ENCODE peak calls at places on chromosomes 11 and 22, in four cellular contexts. L is astrocyte of the cerebellum, M is GM13977, U is cardiac muscle cell. B is an unnamed sample.

GRCh38 chr22:41725510-41726110 is 26.3 kb downstream of the MEI1 start:
- DNase-seq in L (no peak), M (no peak), U (no peak), B (no peak)

GRCh38 chr22:34950480-34950879 is 115.5 kb upstream of the ISX start:
- DNase-seq in L (no peak), M (no peak), U (peak), B (no peak)

GRCh38 chr11:10550988-10551657 is 10.1 kb upstream of the RNF141 start:
- DNase-seq in L (no peak), M (no peak), U (no peak), B (no peak)

GRCh38 chr22:30922151-30922611 is 46.4 kb downstream of the MORC2 start:
- DNase-seq in L (no peak), M (peak), U (no peak), B (no peak)

GRCh38 chr11:1298695-1299492 is 10.5 kb downstream of the TOLLIP start:
- DNase-seq in L (no peak), M (no peak), U (peak), B (peak)

GRCh38 chr22:29030016-29030617 is 31.5 kb downstream of the C22orf31 start:
- DNase-seq in L (peak), M (no peak), U (no peak), B (no peak)

GRCh38 chr11:45745065-45745811 is 59.7 kb upstream of the SLC35C1 start:
- DNase-seq in L (no peak), M (no peak), U (peak), B (no peak)

GRCh38 chr11:14567064-14567651 is 47.0 kb upstream of the PSMA1 start:
- DNase-seq in L (no peak), M (no peak), U (no peak), B (no peak)

GRCh38 chr11:67996622-67997459 is 7.1 kb downstream of the UNC93B1 start:
- DNase-seq in L (no peak), M (no peak), U (peak), B (no peak)

GRCh38 chr22:29073618-29074275 is 912 bp downstream of the KREMEN1 start:
- DNase-seq in L (no peak), M (no peak), U (peak), B (no peak)

GRCh38 chr11:46410021-46410420 is 18.4 kb upstream of the CHRM4 start:
- DNase-seq in L (no peak), M (no peak), U (no peak), B (no peak)

GRCh38 chr11:128021304-128022006 is 565.9 kb downstream of the ETS1 start:
- DNase-seq in L (no peak), M (no peak), U (peak), B (no peak)
- TF ChIP-seq CTCF in L (peak), M (no peak), U (peak), B (peak)

DNA sequence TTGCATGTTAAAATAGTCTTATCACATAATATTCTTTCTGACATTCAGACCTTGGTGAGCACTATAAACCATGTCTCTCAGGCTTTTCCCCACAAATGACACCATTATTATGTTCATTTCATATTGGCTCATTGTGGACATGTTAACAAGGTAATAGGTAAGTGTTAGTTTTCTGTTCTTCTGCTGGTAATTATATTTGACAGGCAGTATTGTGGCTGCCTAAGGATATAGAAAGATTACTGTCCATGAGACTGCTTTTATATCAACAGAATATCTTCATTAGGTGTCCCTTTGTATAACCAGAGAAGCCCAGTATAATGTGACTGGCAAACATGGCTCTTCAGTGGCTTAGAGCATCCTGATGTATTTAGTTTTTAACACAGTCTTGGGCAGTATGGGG is 590.7 kb downstream of the NELL1 start:
- DNase-seq in L (no peak), M (no peak), U (no peak), B (no peak)
- TF ChIP-seq CTCF in L (no peak), M (no peak), U (no peak), B (no peak)

DNA sequence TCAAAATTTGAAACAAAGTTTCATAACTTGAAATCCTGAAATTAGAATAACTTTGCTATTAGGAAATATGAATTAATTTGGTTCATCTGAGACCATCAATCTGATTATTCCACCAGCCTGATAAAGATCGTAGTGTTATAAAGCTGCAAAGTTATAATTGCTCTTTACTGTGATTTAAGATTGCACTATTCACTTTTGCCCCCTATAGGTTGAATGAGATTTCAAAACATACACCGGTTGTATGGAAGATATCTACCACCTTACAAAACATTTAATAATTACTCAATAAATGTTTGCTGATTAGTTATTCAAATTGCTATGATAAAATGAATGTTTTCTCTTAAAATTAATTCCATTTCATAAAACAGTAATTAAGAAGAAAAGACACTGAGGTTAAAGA is 26.1 kb downstream of the APIP start:
- DNase-seq in L (no peak), M (no peak), U (no peak), B (no peak)
- TF ChIP-seq CTCF in L (peak), M (peak), U (peak), B (peak)

GRCh38 chr11:65553301-65554001 is 4.7 kb downstream of the LTBP3 start:
- DNase-seq in L (no peak), M (no peak), U (no peak), B (no peak)

GRCh38 chr11:65554057-65554818 is 3.9 kb downstream of the LTBP3 start:
- DNase-seq in L (no peak), M (no peak), U (no peak), B (no peak)

GRCh38 chr11:65549088-65549487 is 9.1 kb downstream of the LTBP3 start:
- DNase-seq in L (no peak), M (no peak), U (no peak), B (no peak)

GRCh38 chr11:65552413-65552951 is 5.7 kb downstream of the LTBP3 start:
- DNase-seq in L (no peak), M (no peak), U (no peak), B (no peak)

DNA sequence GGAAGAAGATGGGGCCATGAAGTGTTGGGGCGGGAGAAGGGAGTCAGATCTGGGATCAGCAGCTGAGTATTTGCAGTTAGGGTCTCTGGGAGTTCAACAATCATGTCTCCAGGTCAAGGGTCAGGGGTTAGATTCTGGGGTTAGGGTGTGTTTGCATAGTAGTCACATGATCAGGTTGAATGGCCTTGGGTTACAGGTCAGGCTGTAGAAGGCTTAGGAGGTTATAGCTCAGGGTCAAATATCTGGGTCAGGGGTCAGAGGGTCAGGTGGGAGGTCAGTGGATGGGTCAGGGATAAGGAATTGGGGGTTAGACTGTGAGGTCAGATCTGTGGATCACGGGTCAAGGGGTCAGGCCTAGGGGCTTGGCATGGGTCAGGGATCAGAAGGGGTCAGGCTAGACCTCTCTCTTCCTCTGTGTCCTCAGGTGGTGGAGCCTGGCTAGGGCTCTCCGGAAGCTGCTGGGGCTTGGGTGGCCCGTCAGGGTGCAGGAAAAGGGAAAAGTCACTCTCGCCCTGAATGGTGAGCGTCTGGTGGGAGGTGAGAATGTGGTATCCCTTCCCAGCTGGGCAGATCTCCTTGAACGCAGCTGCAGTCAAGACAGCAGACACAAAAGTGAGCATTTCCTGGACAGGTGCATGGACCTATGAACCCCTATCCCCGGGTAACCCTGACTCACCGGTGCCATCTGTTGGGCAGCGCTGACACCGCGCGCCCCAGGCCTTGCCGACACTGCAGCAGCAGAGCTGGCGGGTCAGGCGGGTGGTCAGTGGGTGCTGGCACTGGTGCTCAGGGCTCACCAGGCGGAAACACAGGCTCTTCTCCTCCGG is 6.4 kb downstream of the LTBP3 start:
- DNase-seq in L (no peak), M (peak), U (peak), B (no peak)
- TF ChIP-seq CTCF in L (peak), M (peak), U (peak), B (peak)

GRCh38 chr11:72069200-72069599 is 11.1 kb downstream of the NUMA1 start:
- DNase-seq in L (no peak), M (no peak), U (no peak), B (no peak)

GRCh38 chr11:72066855-72067254 is 13.5 kb downstream of the NUMA1 start:
- DNase-seq in L (no peak), M (no peak), U (no peak), B (no peak)

GRCh38 chr11:72069787-72070251 is 10.5 kb downstream of the NUMA1 start:
- DNase-seq in L (peak), M (no peak), U (peak), B (peak)

GRCh38 chr11:72067676-72068075 is 12.7 kb downstream of the NUMA1 start:
- DNase-seq in L (no peak), M (no peak), U (no peak), B (no peak)

DNA sequence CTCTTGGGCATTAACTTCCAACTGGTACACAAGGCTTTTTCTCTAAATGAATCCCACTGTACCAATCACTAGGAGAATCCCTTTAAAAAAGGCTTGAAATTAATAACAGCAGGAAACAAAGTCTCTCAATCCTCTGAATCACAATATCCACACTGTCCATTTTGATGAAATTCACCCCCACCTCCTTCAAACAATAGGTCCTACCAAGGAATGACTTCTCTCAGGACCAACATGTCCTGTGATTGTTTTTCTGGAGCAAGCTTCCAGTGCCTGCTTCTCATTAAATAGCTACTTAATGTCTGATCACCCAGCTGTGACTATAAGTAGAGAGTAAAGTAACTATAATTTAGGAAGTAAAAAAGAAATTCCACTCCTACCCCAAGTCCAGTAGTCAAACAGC is 13.1 kb downstream of the NUMA1 start:
- DNase-seq in L (no peak), M (no peak), U (no peak), B (no peak)
- TF ChIP-seq CTCF in L (no peak), M (no peak), U (no peak), B (no peak)

GRCh38 chr11:40271361-40271760 is 1188.1 kb downstream of the LRRC4C start:
- DNase-seq in L (no peak), M (no peak), U (no peak), B (no peak)
- TF ChIP-seq CTCF in L (no peak), M (no peak), U (no peak), B (no peak)

B was measured in AG09319.